ENCODE peak calls at places on chromosomes 12 and 14, in eight cellular contexts. E is lung, A is neural progenitor cell, D is colonic mucosa, H is osteoblast, O is PC-3, Y is gastrocnemius medialis, J is upper lobe of right lung. F is an unnamed sample.

GRCh38 chr12:3038931-3039510 is 38.2 kb upstream of the TSPAN9 start:
- DNase-seq in A (no peak), O (no peak), D (no peak), Y (no peak), J (no peak), H (peak; percentile 15), E (no peak), F (no peak)

GRCh38 chr12:131084341-131085011 is 130.8 kb downstream of the ADGRD1 start:
- DNase-seq in J (peak; percentile 44), A (no peak), O (no peak), H (peak; percentile 43), Y (no peak), E (no peak), D (no peak), F (peak; percentile 4)

GRCh38 chr12:45407967-45408743 is 192.3 kb downstream of the ANO6 start:
- DNase-seq in D (no peak), Y (no peak), J (no peak), E (no peak), O (no peak), H (no peak), A (no peak), F (no peak)

GRCh38 chr12:45353944-45354343 is 138.0 kb downstream of the ANO6 start:
- DNase-seq in J (no peak), H (no peak), A (no peak), E (no peak), O (no peak), Y (no peak), D (no peak), F (no peak)

GRCh38 chr14:74085828-74086227 is 1.1 kb downstream of the LIN52 start:
- DNase-seq in E (no peak), Y (no peak), J (no peak), A (no peak), H (no peak), O (no peak), D (no peak), F (no peak)

GRCh38 chr12:113424915-113425823 is 3.0 kb downstream of the SDSL start:
- DNase-seq in Y (peak; percentile 41), J (peak; percentile 80), E (peak; percentile 50), O (peak; percentile 59), D (peak; percentile 64), H (peak; percentile 82), A (peak; percentile 52), F (no peak)

GRCh38 chr14:104734601-104734990 is 10.6 kb downstream of the ADSS1 start:
- DNase-seq in A (no peak), H (peak; percentile 78), J (no peak), E (no peak), D (no peak), Y (no peak), O (no peak), F (no peak)

GRCh38 chr12:15540469-15540872 is 218.2 kb downstream of the PTPRO start:
- DNase-seq in E (no peak), O (no peak), Y (no peak), D (no peak), H (peak; percentile 63), A (no peak), J (no peak), F (no peak)

GRCh38 chr12:16323010-16323409 is 24.4 kb upstream of the MGST1 start:
- DNase-seq in D (no peak), A (no peak), Y (no peak), J (no peak), E (no peak), O (peak; percentile 64), H (no peak), F (no peak)

GRCh38 chr12:13208533-13209278 is 12.2 kb downstream of the EMP1 start:
- DNase-seq in D (no peak), O (peak; percentile 55), Y (no peak), J (no peak), E (no peak), A (peak; percentile 58), H (no peak), F (no peak)

DNA sequence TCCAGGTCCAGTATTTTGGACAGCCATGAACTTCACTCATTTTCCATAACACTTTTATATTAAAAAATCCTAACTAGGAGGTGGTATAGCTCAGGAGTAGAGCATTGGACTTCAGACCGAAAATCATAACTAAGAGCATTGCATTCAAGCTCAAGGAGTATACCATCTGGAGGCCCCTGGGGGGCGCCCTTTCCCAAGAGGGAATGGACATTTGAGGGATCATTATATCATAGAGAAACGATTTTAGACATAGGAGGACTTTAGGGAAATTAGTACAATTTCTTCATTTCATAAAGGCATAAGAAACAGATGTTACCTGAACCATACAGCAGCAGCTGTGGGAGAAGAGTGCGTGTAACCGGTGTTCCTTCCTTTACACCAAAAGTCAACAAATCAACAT is 5.2 kb upstream of the ATG14 start:
- DNase-seq in J (no peak), Y (no peak), O (peak; percentile 82), D (no peak), E (no peak), A (peak; percentile 66), H (no peak), F (no peak)
- TF ChIP-seq CTCF in J (peak; percentile 36), Y (no peak), O (peak; percentile 100), D (peak; percentile 24), E (no peak), A (peak; percentile 91), H (peak; percentile 63), F (peak; percentile 33)

GRCh38 chr12:51028126-51028810 is 2.1 kb upstream of the SLC11A2 start:
- DNase-seq in J (no peak), H (peak; percentile 63), A (peak; percentile 69), O (peak; percentile 75), Y (peak; percentile 43), E (peak; percentile 64), D (peak; percentile 59), F (peak; percentile 59)
- H3K4me3 ChIP-seq in J (peak overlapping the region; percentile 21), H (peak overlapping the region; percentile 61), A (no peak overlapping the region), O (peak overlapping the region; percentile 13), Y (no peak overlapping the region), E (no peak overlapping the region), D (no peak overlapping the region), F (peak overlapping the region; percentile 33)

GRCh38 chr14:23544511-23545447 is 6.8 kb downstream of the ZFHX2 start:
- DNase-seq in O (no peak), J (no peak), D (peak; percentile 52), A (peak; percentile 81), H (peak; percentile 58), Y (peak; percentile 57), E (no peak), F (peak; percentile 65)
- H3K4me1 ChIP-seq in O (no peaks in the 10 kb centered on the region), J (no peaks in the 10 kb centered on the region), D (no peaks in the 10 kb centered on the region), A (peaks cover 49% of the 10 kb centered on the region), H (peaks cover 31% of the 10 kb centered on the region), Y (no peaks in the 10 kb centered on the region), E (no peaks in the 10 kb centered on the region), F (no peaks in the 10 kb centered on the region)

GRCh38 chr14:99300190-99300589 is 28.2 kb upstream of the BCL11B start:
- DNase-seq in O (no peak), D (no peak), E (no peak), Y (no peak), J (no peak), H (no peak), A (no peak), F (no peak)

GRCh38 chr14:99296517-99296916 is 24.5 kb upstream of the BCL11B start:
- DNase-seq in Y (no peak), D (no peak), E (no peak), H (no peak), J (no peak), A (no peak), O (no peak), F (no peak)
- TF ChIP-seq CTCF in Y (no peak), D (no peak), E (no peak), H (no peak), J (no peak), A (no peak), O (peak; percentile 37), F (no peak)

DNA sequence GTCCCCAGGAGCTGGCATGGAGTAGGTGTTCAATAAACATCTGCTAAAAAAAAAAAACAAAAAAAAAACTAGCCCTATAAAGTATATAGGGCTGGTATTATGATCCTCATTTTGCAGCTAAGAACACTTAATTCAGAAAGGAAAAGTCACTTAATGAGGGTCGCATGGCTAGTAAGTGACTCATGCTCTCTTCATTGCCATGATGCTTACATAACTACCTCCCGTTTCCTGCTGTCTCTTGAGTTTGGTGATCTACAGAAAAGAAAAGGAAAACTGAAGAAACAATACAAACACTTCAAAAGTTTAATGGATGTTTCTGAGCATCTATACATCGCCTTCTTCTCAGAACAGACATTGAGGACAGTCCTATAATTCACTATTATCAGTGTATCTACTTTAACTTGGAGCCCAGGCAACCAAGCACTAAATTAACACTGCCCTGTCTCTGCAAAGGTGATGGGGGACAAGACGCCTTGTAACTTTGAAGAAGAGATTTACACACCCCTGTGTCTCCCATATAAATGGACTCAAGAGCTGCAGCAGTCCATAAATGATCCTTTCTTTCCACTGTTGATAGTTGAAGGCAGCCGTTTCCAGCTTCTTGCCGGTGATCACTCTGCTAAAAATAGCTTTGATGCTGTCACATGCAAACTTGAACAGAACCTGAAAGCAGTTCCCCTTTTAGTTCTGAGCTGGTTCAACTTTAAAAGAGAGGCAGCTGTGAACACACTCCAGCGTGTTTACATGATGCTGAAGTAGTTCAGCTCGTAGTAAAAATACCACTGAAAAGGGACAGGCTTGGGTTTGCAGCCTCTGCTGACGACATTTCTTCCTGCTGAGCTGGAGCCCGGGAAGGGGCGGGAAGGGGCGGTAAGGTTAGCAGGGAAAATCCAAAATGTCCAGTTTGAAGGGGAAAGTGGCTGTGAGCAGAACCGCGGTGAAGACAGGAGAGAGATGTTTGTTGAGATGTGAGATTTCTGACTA is 113.3 kb downstream of the FOXN3 start:
- DNase-seq in E (peak; percentile 50), O (peak; percentile 64), A (peak; percentile 22), D (peak; percentile 57), H (peak; percentile 72), Y (peak; percentile 53), J (peak; percentile 73), F (peak; percentile 80)
- H3K4me3 ChIP-seq in E (no peak overlapping the region), O (peak overlapping the region; percentile 44), A (no peak overlapping the region), D (no peak overlapping the region), H (peak overlapping the region; percentile 59), Y (peak overlapping the region; percentile 40), J (peak overlapping the region; percentile 29), F (no peak overlapping the region)

DNA sequence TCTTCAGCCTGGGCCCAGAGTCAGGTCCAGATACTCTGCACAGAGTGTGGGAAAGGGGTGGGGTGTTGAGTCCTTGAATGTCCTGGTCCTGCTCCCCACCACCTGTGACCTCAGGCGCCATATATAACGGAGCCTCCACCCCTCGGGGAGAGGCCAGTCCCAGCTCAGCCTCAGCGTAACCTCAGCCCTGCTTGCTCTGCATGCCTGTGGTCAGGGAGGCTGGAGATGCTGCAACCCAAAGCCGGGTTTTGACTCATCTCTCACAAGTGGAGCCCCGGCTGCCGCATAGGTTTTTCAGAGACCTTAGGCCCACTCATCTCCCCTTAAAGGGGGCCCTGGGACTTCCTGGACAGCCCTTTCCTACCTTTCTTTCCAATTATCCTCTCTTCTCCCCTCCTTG is 1.3 kb downstream of the ITGB7 start:
- DNase-seq in Y (no peak), A (no peak), J (no peak), H (peak; percentile 99), E (no peak), D (no peak), O (peak; percentile 74), F (peak; percentile 68)
- H3K4me1 ChIP-seq in Y (no peaks in the 10 kb centered on the region), A (no peaks in the 10 kb centered on the region), J (peaks cover 20% of the 10 kb centered on the region), H (peaks cover 25% of the 10 kb centered on the region), E (no peaks in the 10 kb centered on the region), D (peaks cover 8% of the 10 kb centered on the region), O (peaks cover 20% of the 10 kb centered on the region), F (peaks cover 31% of the 10 kb centered on the region)